ENCODE peak calls at places on chromosomes 13 and 19, in seven cellular contexts. A is AG08395, Q is mucosa of descending colon, O is astrocyte, B is GOT3, V is naive B cell, H is myocyte. T is an unnamed sample.

GRCh38 chr13:84658881-84659661 is 776.8 kb upstream of the SLITRK1 start:
- DNase-seq in Q (no peak), A (no peak), B (no peak), O (peak; percentile 54), H (no peak), V (no peak), T (no peak)

GRCh38 chr19:995051-995827 is 5.0 kb upstream of the GRIN3B start:
- DNase-seq in A (no peak), B (no peak), V (no peak), Q (no peak), O (no peak), H (peak; percentile 9), T (no peak)

GRCh38 chr13:97307882-97308624 is 85.9 kb downstream of the MBNL2 start:
- DNase-seq in B (peak; percentile 89), Q (no peak), O (peak; percentile 90), A (peak; percentile 69), V (no peak), H (peak; percentile 66), T (peak; percentile 58)

GRCh38 chr19:3275068-3275582 is 50.7 kb downstream of the CELF5 start:
- DNase-seq in A (no peak), V (no peak), H (no peak), Q (no peak), O (no peak), B (no peak), T (no peak)

GRCh38 chr13:23868521-23868920 is 20.7 kb downstream of the MIPEP start:
- DNase-seq in B (no peak), A (no peak), V (no peak), O (peak; percentile 75), H (peak; percentile 18), Q (no peak), T (no peak)

GRCh38 chr13:51729853-51730553 is 74.0 kb downstream of the DHRS12 start:
- DNase-seq in B (no peak), Q (no peak), H (peak; percentile 73), O (peak; percentile 84), V (no peak), A (peak; percentile 67), T (no peak)

GRCh38 chr19:55766466-55766865 is 2.5 kb upstream of the RFPL4AL1 start:
- DNase-seq in B (no peak), Q (no peak), H (no peak), V (no peak), A (no peak), O (no peak), T (no peak)

GRCh38 chr13:73844986-73845385 is 289.2 kb downstream of the KLF12 start:
- DNase-seq in H (peak; percentile 16), A (no peak), V (no peak), Q (no peak), B (no peak), O (peak; percentile 16), T (no peak)

GRCh38 chr13:66513728-66514127 is 716.4 kb downstream of the PCDH9 start:
- DNase-seq in B (no peak), A (peak; percentile 2), H (peak; percentile 51), V (no peak), O (peak; percentile 74), Q (no peak), T (no peak)

GRCh38 chr13:65943711-65944110 is 1286.4 kb downstream of the PCDH9 start:
- DNase-seq in V (no peak), O (peak; percentile 44), H (no peak), A (no peak), Q (no peak), B (no peak), T (no peak)

GRCh38 chr19:4077800-4078683 is 11.3 kb upstream of the ZBTB7A start:
- DNase-seq in Q (peak; percentile 87), B (no peak), V (peak; percentile 60), H (no peak), O (no peak), A (peak; percentile 58), T (no peak)

GRCh38 chr19:14774373-14774772 is 4.0 kb downstream of the ADGRE2 start:
- DNase-seq in V (no peak), A (no peak), H (no peak), O (no peak), B (no peak), Q (no peak), T (no peak)

GRCh38 chr19:19064098-19064722 is 416 bp downstream of the SLC25A42 start:
- DNase-seq in Q (peak; percentile 35), A (no peak), V (no peak), O (no peak), B (no peak), H (no peak), T (no peak)

GRCh38 chr19:13234518-13234917 is 84.3 kb downstream of the IER2 start:
- DNase-seq in O (no peak), Q (peak; percentile 88), V (peak; percentile 25), A (peak; percentile 58), H (no peak), B (no peak), T (no peak)

GRCh38 chr19:18611327-18612050 is 1.2 kb upstream of the TMEM59L start:
- DNase-seq in V (peak; percentile 36), O (no peak), Q (no peak), A (no peak), B (no peak), H (no peak), T (no peak)

GRCh38 chr19:10424011-10424637 is 3.8 kb downstream of the PDE4A start:
- DNase-seq in H (peak; percentile 78), B (peak; percentile 28), A (peak; percentile 92), V (no peak), O (peak; percentile 38), Q (peak; percentile 88), T (peak; percentile 64)

GRCh38 chr13:73693215-73693614 is 441.0 kb downstream of the KLF12 start:
- DNase-seq in A (no peak), Q (no peak), H (no peak), O (peak; percentile 75), B (no peak), V (no peak), T (no peak)

GRCh38 chr13:31681133-31681532 is 58.2 kb upstream of the RXFP2 start:
- DNase-seq in Q (no peak), H (no peak), V (no peak), A (no peak), O (no peak), B (no peak), T (no peak)

GRCh38 chr13:42644841-42645240 is 70.9 kb downstream of the TNFSF11 start:
- DNase-seq in A (no peak), O (no peak), H (no peak), B (no peak), Q (no peak), V (no peak), T (no peak)

GRCh38 chr19:28128341-28128740 is 1084.6 kb downstream of the UQCRFS1 start:
- DNase-seq in A (no peak), B (no peak), Q (no peak), V (no peak), H (no peak), O (no peak), T (no peak)